ENCODE peak calls at places on chromosomes 11 and 22, in six cellular contexts. R is HT-29; W is NCI-H510A; U is CD8-positive, alpha-beta T cell; Q is activated T-helper 1 cell treated with Interleukin-2 at 50 U/mL for 16 hours; K is SK-N-DZ. I is an unnamed sample.

GRCh38 chr11:117884994-117885393 is 8.5 kb upstream of the FXYD6 start:
- DNase-seq in R (no peak), W (no peak), U (no peak), Q (no peak), K (peak), I (no peak)

GRCh38 chr11:2585566-2586090 is 114.2 kb downstream of the KCNQ1OT1 start:
- DNase-seq in R (no peak), W (no peak), U (no peak), Q (no peak), K (no peak), I (no peak)

GRCh38 chr22:43734370-43735005 is 77.6 kb downstream of the EFCAB6 start:
- DNase-seq in R (no peak), W (no peak), U (no peak), Q (no peak), K (no peak), I (no peak)

GRCh38 chr11:61482513-61482912 is 26.0 kb upstream of the LRRC10B start:
- DNase-seq in R (no peak), W (no peak), U (no peak), Q (no peak), K (peak), I (no peak)

GRCh38 chr11:121231576-121232278 is 60.8 kb upstream of the SC5D start:
- DNase-seq in R (no peak), W (no peak), U (no peak), Q (no peak), K (no peak), I (no peak)

GRCh38 chr11:128342511-128343133 is 244.7 kb downstream of the ETS1 start:
- DNase-seq in R (peak), W (peak), U (peak), Q (no peak), K (no peak), I (no peak)

GRCh38 chr22:42646569-42647525 is 2.3 kb downstream of the CYB5R3 start:
- DNase-seq in R (peak), W (no peak), U (no peak), Q (no peak), K (no peak), I (no peak)

GRCh38 chr11:88520391-88520790 is 182.9 kb upstream of the CTSC start:
- DNase-seq in R (no peak), W (no peak), U (no peak), Q (no peak), K (no peak), I (no peak)

GRCh38 chr22:22386602-22387385 is 121.7 kb downstream of the ZNF280B start:
- DNase-seq in R (no peak), W (no peak), U (no peak), Q (no peak), K (no peak), I (no peak)

GRCh38 chr22:18075101-18075730 is 2.6 kb upstream of the PEX26 start:
- DNase-seq in R (no peak), W (no peak), U (no peak), Q (no peak), K (no peak), I (no peak)

GRCh38 chr11:116601734-116602636 is 170.8 kb downstream of the BUD13 start:
- DNase-seq in R (no peak), W (no peak), U (no peak), Q (no peak), K (no peak), I (no peak)

GRCh38 chr11:88535266-88535665 is 197.7 kb upstream of the CTSC start:
- DNase-seq in R (no peak), W (no peak), U (no peak), Q (no peak), K (no peak), I (no peak)

GRCh38 chr11:30816959-30817880 is 231.1 kb upstream of the MPPED2 start:
- DNase-seq in R (no peak), W (no peak), U (no peak), Q (no peak), K (no peak), I (no peak)

GRCh38 chr11:94997437-94997836 is 23.9 kb downstream of the KDM4D start:
- DNase-seq in R (peak), W (no peak), U (no peak), Q (no peak), K (no peak), I (no peak)

GRCh38 chr11:26974068-26974790 is 19.7 kb upstream of the FIBIN start:
- DNase-seq in R (no peak), W (no peak), U (no peak), Q (no peak), K (no peak), I (no peak)

GRCh38 chr11:114110948-114111347 is 51.4 kb downstream of the ZBTB16 start:
- DNase-seq in R (no peak), W (no peak), U (no peak), Q (no peak), K (no peak), I (no peak)

GRCh38 chr11:85619497-85619896 is 7.6 kb downstream of the DLG2 start:
- DNase-seq in R (no peak), W (no peak), U (no peak), Q (no peak), K (no peak), I (no peak)

GRCh38 chr11:83061883-83062282 is 9.8 kb downstream of the RAB30 start:
- DNase-seq in R (no peak), W (no peak), U (no peak), Q (no peak), K (no peak), I (no peak)

GRCh38 chr11:9060700-9061111 is 30.7 kb downstream of the SCUBE2 start:
- DNase-seq in R (peak), W (no peak), U (no peak), Q (no peak), K (no peak), I (no peak)

GRCh38 chr11:110629594-110629993 is 82.6 kb downstream of the ARHGAP20 start:
- DNase-seq in R (no peak), W (no peak), U (no peak), Q (no peak), K (no peak), I (no peak)

GRCh38 chr11:11808992-11809583 is 32.7 kb upstream of the USP47 start:
- DNase-seq in R (no peak), W (no peak), U (no peak), Q (no peak), K (no peak), I (no peak)

GRCh38 chr22:43313497-43314474 is 29.4 kb downstream of the SCUBE1 start:
- DNase-seq in R (no peak), W (no peak), U (no peak), Q (no peak), K (no peak), I (no peak)

GRCh38 chr11:76334826-76335389 is 46.0 kb downstream of the THAP12 start:
- DNase-seq in R (no peak), W (no peak), U (no peak), Q (no peak), K (no peak), I (no peak)

GRCh38 chr11:30992513-30992849 is 377.1 kb downstream of the DCDC1 start:
- DNase-seq in R (peak), W (no peak), U (no peak), Q (no peak), K (no peak), I (no peak)

GRCh38 chr22:45895436-45896152 is 81.4 kb downstream of the WNT7B start:
- DNase-seq in R (no peak), W (no peak), U (no peak), Q (no peak), K (no peak), I (no peak)

GRCh38 chr22:43996170-43996980 is 27.7 kb upstream of the PARVB start:
- DNase-seq in R (no peak), W (no peak), U (peak), Q (peak), K (no peak), I (no peak)

GRCh38 chr11:125516266-125516665 is 20.2 kb upstream of the FEZ1 start:
- DNase-seq in R (no peak), W (no peak), U (no peak), Q (no peak), K (no peak), I (no peak)

GRCh38 chr11:100512475-100512874 is 174.6 kb upstream of the ARHGAP42 start:
- DNase-seq in R (no peak), W (no peak), U (no peak), Q (no peak), K (no peak), I (no peak)